ENCODE peak calls at places on chromosomes 3 and 15, in nine cellular contexts. Q is HFFc6, C is AG04450, I is neural crest cell, V is AG20443, G is omental fat pad, Y is NCI-H1105, N is HTR-8/SVneo, X is fibroblast of mammary gland. W is an unnamed sample.

GRCh38 chr3:30646181-30646876 is 39.9 kb downstream of the TGFBR2 start:
- DNase-seq in Q (no peak), C (no peak), I (no peak), V (peak), G (no peak), Y (no peak), N (no peak), X (no peak), W (no peak)

GRCh38 chr15:78212546-78213424 is 21.6 kb downstream of the ACSBG1 start:
- DNase-seq in Q (peak), C (no peak), I (no peak), V (peak), G (no peak), Y (no peak), N (peak), X (peak), W (peak)

GRCh38 chr3:149003653-149004305 is 12.4 kb downstream of the GYG1 start:
- DNase-seq in Q (no peak), C (no peak), I (no peak), V (no peak), G (no peak), Y (no peak), N (no peak), X (no peak), W (no peak)

GRCh38 chr3:184676927-184677326 is 34.9 kb downstream of the MAGEF1 start:
- DNase-seq in Q (no peak), C (no peak), I (no peak), V (no peak), G (no peak), Y (no peak), N (no peak), X (no peak), W (no peak)

GRCh38 chr3:187740446-187741399 is 4.5 kb downstream of the BCL6 start:
- DNase-seq in Q (peak), C (no peak), I (peak), V (peak), G (peak), Y (peak), N (no peak), X (peak), W (no peak)

GRCh38 chr3:59607628-59608027 is 557.8 kb upstream of the CFAP20DC start:
- DNase-seq in Q (no peak), C (no peak), I (no peak), V (peak), G (no peak), Y (peak), N (no peak), X (peak), W (no peak)

GRCh38 chr3:107065094-107065861 is 312.0 kb upstream of the CCDC54 start:
- DNase-seq in Q (no peak), C (no peak), I (no peak), V (no peak), G (no peak), Y (peak), N (no peak), X (peak), W (no peak)

GRCh38 chr15:29990035-29990434 is 92.7 kb upstream of the GOLGA8J start:
- DNase-seq in Q (no peak), C (no peak), I (no peak), V (no peak), G (no peak), Y (no peak), N (no peak), X (no peak), W (no peak)

GRCh38 chr3:128349963-128350599 is 116.6 kb downstream of the DNAJB8 start:
- DNase-seq in Q (no peak), C (no peak), I (no peak), V (no peak), G (no peak), Y (no peak), N (no peak), X (no peak), W (no peak)

GRCh38 chr15:59528429-59528828 is 83.2 kb upstream of the GCNT3 start:
- DNase-seq in Q (no peak), C (no peak), I (no peak), V (no peak), G (no peak), Y (no peak), N (no peak), X (no peak), W (no peak)

GRCh38 chr3:98540346-98540745 is 8.6 kb downstream of the GPR15 start:
- DNase-seq in Q (no peak), C (no peak), I (no peak), V (no peak), G (no peak), Y (no peak), N (no peak), X (no peak), W (no peak)

GRCh38 chr15:79904256-79904655 is 7.4 kb upstream of the MTHFS start:
- DNase-seq in Q (no peak), C (no peak), I (no peak), V (no peak), G (no peak), Y (no peak), N (no peak), X (peak), W (no peak)

GRCh38 chr3:46609074-46609735 is 3.1 kb upstream of the FAM240A start:
- DNase-seq in Q (no peak), C (no peak), I (no peak), V (no peak), G (no peak), Y (no peak), N (no peak), X (no peak), W (no peak)

GRCh38 chr3:16511561-16512434 is 1.7 kb downstream of the RFTN1 start:
- DNase-seq in Q (peak), C (peak), I (no peak), V (peak), G (peak), Y (no peak), N (peak), X (peak), W (peak)

GRCh38 chr15:67927501-67928156 is 87.8 kb upstream of the RNU6-1 start:
- DNase-seq in Q (peak), C (peak), I (no peak), V (peak), G (no peak), Y (no peak), N (peak), X (peak), W (peak)

GRCh38 chr3:171777608-171777995 is 32.7 kb downstream of the PLD1 start:
- DNase-seq in Q (no peak), C (no peak), I (no peak), V (no peak), G (no peak), Y (no peak), N (no peak), X (no peak), W (no peak)

GRCh38 chr15:43463542-43463941 is 29.4 kb downstream of the TP53BP1 start:
- DNase-seq in Q (no peak), C (no peak), I (no peak), V (peak), G (no peak), Y (no peak), N (no peak), X (peak), W (no peak)

GRCh38 chr3:17985658-17986392 is 243.4 kb upstream of the TBC1D5 start:
- DNase-seq in Q (no peak), C (no peak), I (no peak), V (no peak), G (no peak), Y (no peak), N (no peak), X (no peak), W (no peak)

GRCh38 chr3:133699467-133699866 is 37.7 kb upstream of the TOPBP1 start:
- DNase-seq in Q (no peak), C (no peak), I (no peak), V (no peak), G (no peak), Y (no peak), N (no peak), X (no peak), W (no peak)

GRCh38 chr3:36201546-36201945 is 178.8 kb upstream of the STAC start:
- DNase-seq in Q (no peak), C (no peak), I (no peak), V (no peak), G (no peak), Y (peak), N (no peak), X (no peak), W (no peak)

GRCh38 chr3:34202975-34203374 is 404.5 kb downstream of the PDCD6IP start:
- DNase-seq in Q (no peak), C (no peak), I (no peak), V (no peak), G (no peak), Y (no peak), N (no peak), X (no peak), W (no peak)

GRCh38 chr15:74336061-74337005 is 31.1 kb downstream of the CYP11A1 start:
- DNase-seq in Q (peak), C (no peak), I (no peak), V (peak), G (no peak), Y (no peak), N (no peak), X (peak), W (peak)

GRCh38 chr3:170657312-170657711 is 71.4 kb upstream of the SLC7A14 start:
- DNase-seq in Q (no peak), C (no peak), I (no peak), V (no peak), G (no peak), Y (no peak), N (no peak), X (no peak), W (no peak)

GRCh38 chr3:59517448-59517847 is 467.6 kb upstream of the CFAP20DC start:
- DNase-seq in Q (no peak), C (no peak), I (no peak), V (no peak), G (no peak), Y (no peak), N (no peak), X (no peak), W (no peak)

GRCh38 chr15:50128266-50128665 is 9.2 kb upstream of the ATP8B4 start:
- DNase-seq in Q (peak), C (no peak), I (no peak), V (no peak), G (peak), Y (no peak), N (no peak), X (no peak), W (no peak)

GRCh38 chr3:38334656-38335055 is 11.9 kb upstream of the XYLB start:
- DNase-seq in Q (peak), C (peak), I (no peak), V (peak), G (no peak), Y (no peak), N (no peak), X (peak), W (no peak)

GRCh38 chr3:150005243-150006102 is 34.8 kb upstream of the PFN2 start:
- DNase-seq in Q (peak), C (no peak), I (no peak), V (no peak), G (no peak), Y (no peak), N (no peak), X (peak), W (no peak)

GRCh38 chr3:107284570-107284969 is 92.7 kb upstream of the CCDC54 start:
- DNase-seq in Q (peak), C (no peak), I (no peak), V (no peak), G (no peak), Y (no peak), N (no peak), X (peak), W (no peak)

W was measured in hepatic stellate cell.